ENCODE peak calls at places on chromosomes 2 and 18, in five cellular contexts. B is K562, C is H1, W is HepG2, Q is GM12892. R is an unnamed sample.

GRCh38 chr2:188701836-188702235 is 272.3 kb upstream of the COL3A1 start:
- DNase-seq in B (no peak), C (no peak), W (no peak), Q (no peak), R (no peak)

GRCh38 chr2:152537252-152537651 is 180.0 kb downstream of the PRPF40A start:
- DNase-seq in B (no peak), C (no peak), W (no peak), Q (no peak), R (no peak)

GRCh38 chr2:220107380-220107791 is 480.0 kb downstream of the SLC4A3 start:
- DNase-seq in B (no peak), C (no peak), W (no peak), Q (no peak), R (no peak)

GRCh38 chr18:2325308-2325849 is 245.9 kb downstream of the METTL4 start:
- DNase-seq in B (peak), C (no peak), W (no peak), Q (no peak), R (no peak)

GRCh38 chr2:5057895-5058294 is 634.3 kb upstream of the SOX11 start:
- DNase-seq in B (no peak), C (no peak), W (no peak), Q (no peak), R (no peak)

GRCh38 chr2:127060264-127060945 is 46.5 kb downstream of the BIN1 start:
- DNase-seq in B (no peak), C (no peak), W (no peak), Q (no peak), R (no peak)

GRCh38 chr2:120869036-120869435 is 133.4 kb downstream of the GLI2 start:
- DNase-seq in B (no peak), C (no peak), W (no peak), Q (no peak), R (no peak)

GRCh38 chr2:47274054-47274779 is 119.1 kb upstream of the STPG4 start:
- DNase-seq in B (no peak), C (no peak), W (no peak), Q (no peak), R (no peak)

GRCh38 chr2:170813611-170814550 is 2.8 kb upstream of the GAD1 start:
- DNase-seq in B (peak), C (no peak), W (peak), Q (no peak), R (no peak)

GRCh38 chr2:42977236-42978174 is 185.1 kb upstream of the HAAO start:
- DNase-seq in B (no peak), C (no peak), W (no peak), Q (no peak), R (no peak)

GRCh38 chr18:11689972-11690570 is 1.0 kb downstream of the GNAL start:
- DNase-seq in B (no peak), C (no peak), W (no peak), Q (no peak), R (no peak)

GRCh38 chr2:101140237-101140636 is 10.9 kb downstream of the TBC1D8 start:
- DNase-seq in B (no peak), C (no peak), W (no peak), Q (no peak), R (no peak)

GRCh38 chr2:101133492-101134101 is 17.6 kb downstream of the TBC1D8 start:
- DNase-seq in B (no peak), C (no peak), W (no peak), Q (no peak), R (no peak)

GRCh38 chr2:101132202-101132601 is 19.0 kb downstream of the TBC1D8 start:
- DNase-seq in B (no peak), C (no peak), W (no peak), Q (no peak), R (no peak)

GRCh38 chr2:101139495-101139894 is 11.7 kb downstream of the TBC1D8 start:
- DNase-seq in B (no peak), C (no peak), W (no peak), Q (no peak), R (no peak)

GRCh38 chr2:101135412-101136296 is 15.5 kb downstream of the TBC1D8 start:
- DNase-seq in B (no peak), C (no peak), W (peak), Q (no peak), R (no peak)
- TF ChIP-seq POLR2A in B (no peak), C (no peak), W (peak), Q (no peak), R (no peak)

DNA sequence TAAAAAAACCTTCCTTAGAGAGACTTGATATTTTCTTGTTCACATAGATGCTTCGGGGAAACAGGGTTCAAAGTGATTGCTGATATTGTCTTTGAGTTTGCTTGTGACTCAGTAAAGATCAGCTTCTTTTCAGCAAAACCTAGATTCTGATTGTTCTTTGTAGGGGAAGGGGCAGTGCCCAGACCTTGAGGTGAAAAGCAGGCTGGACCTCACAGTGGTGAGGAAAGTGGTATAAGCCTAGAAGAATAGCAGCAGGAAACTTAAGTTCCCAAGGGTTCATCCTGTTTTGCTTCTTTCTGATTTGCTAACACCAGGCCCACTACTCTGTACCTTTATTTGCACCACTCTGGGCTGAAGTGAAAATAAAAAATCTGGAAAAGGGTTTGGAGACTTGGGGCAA is 20.9 kb downstream of the UBXN4 start:
- DNase-seq in B (no peak), C (no peak), W (no peak), Q (no peak), R (no peak)
- TF ChIP-seq TAF1 in B (no peak), C (no peak), W (no peak), Q (no peak), R (no peak)

DNA sequence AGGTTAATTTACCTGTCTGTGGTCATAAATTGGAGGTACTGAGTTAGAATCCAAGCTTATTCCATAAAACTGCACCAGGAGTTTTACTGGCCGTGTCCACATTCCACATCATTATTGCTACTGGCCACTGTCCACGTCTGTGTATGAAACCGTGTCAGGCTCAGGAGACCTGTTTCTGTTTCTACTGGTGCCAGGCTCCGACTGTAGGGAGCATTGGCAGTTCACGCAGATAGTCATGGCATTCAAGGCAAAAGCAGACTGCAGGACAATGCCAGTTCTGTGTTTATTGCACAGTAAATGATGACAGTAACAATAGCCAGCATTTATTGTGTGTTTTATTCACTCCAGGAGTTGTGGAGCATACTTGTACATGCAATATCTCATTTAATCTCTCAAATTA is 55.2 kb downstream of the MAP4K4 start:
- DNase-seq in B (no peak), C (no peak), W (no peak), Q (no peak), R (no peak)
- TF ChIP-seq POLR2A in B (no peak), C (no peak), W (no peak), Q (no peak), R (no peak)

GRCh38 chr2:9474361-9475117 is at the start of gene IAH1:
- DNase-seq in B (no peak), C (no peak), W (no peak), Q (peak), R (peak)
- TF ChIP-seq TAF1 in B (no peak), C (peak), W (peak), Q (peak), R (no peak)

DNA sequence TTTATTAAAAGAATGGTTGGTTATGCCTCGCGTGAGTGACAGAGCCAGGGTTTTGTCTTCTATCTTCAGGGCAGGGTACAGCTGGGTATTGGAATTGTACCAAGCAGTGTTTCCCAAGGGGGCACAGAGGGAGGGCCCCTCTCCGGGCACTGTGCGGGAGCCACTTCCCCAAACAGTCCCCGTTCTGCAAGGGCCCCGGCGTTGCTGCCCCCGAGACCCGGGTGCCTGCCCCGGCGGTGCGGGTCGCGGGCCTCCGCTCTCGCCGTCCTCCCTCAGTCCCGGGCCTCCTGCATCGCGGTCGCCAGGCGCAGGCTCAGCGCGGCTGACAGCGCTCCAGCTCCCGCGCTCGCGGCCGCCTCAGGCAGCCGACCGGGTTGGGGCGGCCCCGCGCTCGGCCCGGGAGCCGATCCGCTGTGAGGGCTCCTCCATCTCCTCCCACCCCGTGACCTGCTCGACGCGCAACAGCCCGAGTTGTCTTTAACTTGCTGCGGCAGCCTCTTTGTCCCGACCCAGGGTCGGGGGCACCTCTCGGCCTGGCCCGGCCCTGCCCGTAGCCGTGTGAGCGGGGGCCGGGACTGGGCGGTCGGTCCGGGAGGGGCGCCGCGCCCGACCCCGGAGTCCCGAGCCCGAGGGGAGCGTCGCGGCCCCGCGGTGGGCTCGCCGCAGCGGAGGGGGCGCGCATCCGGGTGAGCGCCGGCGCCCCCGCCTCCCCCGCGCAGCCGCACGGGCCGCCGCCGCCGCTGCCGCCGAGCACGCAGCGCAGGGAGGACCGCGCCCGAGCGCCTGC is 599 bp upstream of the GALNT1 start:
- DNase-seq in B (peak), C (peak), W (peak), Q (peak), R (peak)
- TF ChIP-seq POLR2A in B (no peak), C (no peak), W (no peak), Q (peak), R (no peak)

GRCh38 chr2:207254526-207255464 is 89.0 kb upstream of the KLF7 start:
- DNase-seq in B (no peak), C (no peak), W (no peak), Q (no peak), R (no peak)
- TF ChIP-seq TAF1 in B (no peak), C (no peak), W (no peak), Q (no peak), R (no peak)

DNA sequence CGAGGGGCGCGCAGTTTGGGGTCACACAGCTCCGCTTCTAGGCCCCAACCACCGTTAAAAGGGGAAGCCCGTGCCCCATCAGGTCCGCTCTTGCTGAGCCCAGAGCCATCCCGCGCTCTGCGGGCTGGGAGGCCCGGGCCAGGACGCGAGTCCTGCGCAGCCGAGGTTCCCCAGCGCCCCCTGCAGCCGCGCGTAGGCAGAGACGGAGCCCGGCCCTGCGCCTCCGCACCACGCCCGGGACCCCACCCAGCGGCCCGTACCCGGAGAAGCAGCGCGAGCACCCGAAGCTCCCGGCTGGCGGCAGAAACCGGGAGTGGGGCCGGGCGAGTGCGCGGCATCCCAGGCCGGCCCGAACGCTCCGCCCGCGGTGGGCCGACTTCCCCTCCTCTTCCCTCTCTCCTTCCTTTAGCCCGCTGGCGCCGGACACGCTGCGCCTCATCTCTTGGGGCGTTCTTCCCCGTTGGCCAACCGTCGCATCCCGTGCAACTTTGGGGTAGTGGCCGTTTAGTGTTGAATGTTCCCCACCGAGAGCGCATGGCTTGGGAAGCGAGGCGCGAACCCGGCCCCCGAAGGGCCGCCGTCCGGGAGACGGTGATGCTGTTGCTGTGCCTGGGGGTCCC is at the start of gene ITGA4:
- DNase-seq in B (no peak), C (peak), W (no peak), Q (peak), R (peak)
- TF ChIP-seq POLR2A in B (no peak), C (no peak), W (no peak), Q (peak), R (no peak)

GRCh38 chr2:62304429-62305417 is 108.8 kb downstream of the B3GNT2 start:
- DNase-seq in B (peak), C (no peak), W (peak), Q (no peak), R (no peak)

GRCh38 chr2:62306751-62307468 is 111.0 kb downstream of the B3GNT2 start:
- DNase-seq in B (no peak), C (no peak), W (no peak), Q (no peak), R (no peak)

GRCh38 chr2:62307469-62308389 is 111.8 kb downstream of the B3GNT2 start:
- DNase-seq in B (no peak), C (no peak), W (no peak), Q (no peak), R (no peak)

GRCh38 chr2:62303818-62304217 is 107.9 kb downstream of the B3GNT2 start:
- DNase-seq in B (no peak), C (no peak), W (no peak), Q (no peak), R (no peak)

DNA sequence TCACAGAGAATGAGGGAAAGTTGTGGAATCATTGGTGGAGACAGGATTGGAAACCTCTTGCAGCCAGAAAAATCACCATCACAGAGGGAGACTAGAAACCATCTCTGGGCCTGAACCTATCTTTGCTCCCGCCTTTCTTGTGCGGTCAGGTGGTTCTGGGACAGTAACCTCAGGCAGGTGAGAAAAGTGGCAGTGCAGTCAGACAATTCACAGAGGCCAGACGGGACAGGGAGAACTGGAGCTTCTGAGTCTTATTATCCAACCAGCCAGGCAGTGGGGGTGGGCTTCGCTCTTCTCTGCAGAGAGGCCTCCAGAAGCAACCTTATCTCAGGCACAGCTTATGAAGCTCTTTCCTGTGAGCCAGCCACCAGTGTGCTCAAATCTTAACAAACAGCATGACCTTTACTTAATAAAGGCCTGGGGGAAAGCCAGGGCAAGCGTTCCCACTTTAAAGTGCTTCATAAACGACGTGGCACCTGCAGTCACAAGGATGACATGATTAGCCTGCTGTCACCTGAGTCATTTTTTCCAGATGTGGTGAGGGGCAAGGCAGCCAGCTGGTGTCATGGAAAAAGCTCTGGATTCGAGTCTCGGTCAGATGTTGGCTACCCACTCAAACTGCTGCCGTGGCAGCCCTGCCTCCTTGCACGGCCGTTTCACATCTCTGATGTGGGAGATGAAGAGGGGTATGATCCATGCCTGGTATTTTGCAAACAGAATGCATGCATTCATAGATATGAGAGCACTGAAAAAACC is 109.7 kb downstream of the B3GNT2 start:
- DNase-seq in B (no peak), C (no peak), W (no peak), Q (no peak), R (no peak)
- TF ChIP-seq TAF1 in B (peak), C (no peak), W (no peak), Q (no peak), R (no peak)

R was measured in GM12891.